ENCODE peak calls at places on chromosomes 11 and 22, in seven cellular contexts. One of them, this sample, is unnamed.

GRCh38 chr11:69876013-69876412 is 56.8 kb upstream of the FGF3 start:
- DNase-seq in cardiac muscle cell: no peak
- DNase-seq in psoas muscle: no peak
- DNase-seq in thoracic aorta: no peak
- DNase-seq in AG10803: no peak
- DNase-seq in cardiac fibroblast: no peak
- DNase-seq in adrenal gland: peak
- DNase-seq in this sample: no peak

GRCh38 chr11:46729110-46730027 is 10.4 kb downstream of the F2 start:
- DNase-seq in cardiac muscle cell: no peak
- DNase-seq in psoas muscle: no peak
- DNase-seq in thoracic aorta: no peak
- DNase-seq in AG10803: no peak
- DNase-seq in cardiac fibroblast: peak
- DNase-seq in adrenal gland: no peak
- DNase-seq in this sample: no peak

GRCh38 chr11:1931326-1931725 is 11.8 kb downstream of the TNNT3 start:
- DNase-seq in cardiac muscle cell: no peak
- DNase-seq in psoas muscle: peak
- DNase-seq in thoracic aorta: no peak
- DNase-seq in AG10803: no peak
- DNase-seq in cardiac fibroblast: peak
- DNase-seq in adrenal gland: peak
- DNase-seq in this sample: no peak

GRCh38 chr11:73156114-73156513 is 14.0 kb upstream of the FCHSD2 start:
- DNase-seq in cardiac muscle cell: no peak
- DNase-seq in psoas muscle: no peak
- DNase-seq in thoracic aorta: no peak
- DNase-seq in AG10803: no peak
- DNase-seq in cardiac fibroblast: no peak
- DNase-seq in adrenal gland: no peak
- DNase-seq in this sample: no peak

GRCh38 chr22:48316876-48317250 is 1510.8 kb downstream of the BRD1 start:
- DNase-seq in cardiac muscle cell: no peak
- DNase-seq in psoas muscle: no peak
- DNase-seq in thoracic aorta: no peak
- DNase-seq in AG10803: no peak
- DNase-seq in cardiac fibroblast: no peak
- DNase-seq in adrenal gland: no peak
- DNase-seq in this sample: no peak

GRCh38 chr11:68014157-68014965 is 4.2 kb downstream of the ALDH3B1 start:
- DNase-seq in cardiac muscle cell: no peak
- DNase-seq in psoas muscle: peak
- DNase-seq in thoracic aorta: no peak
- DNase-seq in AG10803: peak
- DNase-seq in cardiac fibroblast: peak
- DNase-seq in adrenal gland: peak
- DNase-seq in this sample: no peak

GRCh38 chr11:8282621-8283509 is 19.2 kb upstream of the LMO1 start:
- DNase-seq in cardiac muscle cell: peak
- DNase-seq in psoas muscle: peak
- DNase-seq in thoracic aorta: no peak
- DNase-seq in AG10803: no peak
- DNase-seq in cardiac fibroblast: no peak
- DNase-seq in adrenal gland: peak
- DNase-seq in this sample: no peak

GRCh38 chr11:110857885-110858555 is 145.8 kb upstream of the ARHGAP20 start:
- DNase-seq in cardiac muscle cell: no peak
- DNase-seq in psoas muscle: no peak
- DNase-seq in thoracic aorta: no peak
- DNase-seq in AG10803: peak
- DNase-seq in cardiac fibroblast: peak
- DNase-seq in adrenal gland: no peak
- DNase-seq in this sample: no peak

GRCh38 chr22:37607010-37607911 is 1.4 kb upstream of the GGA1 start:
- DNase-seq in cardiac muscle cell: peak
- DNase-seq in psoas muscle: peak
- DNase-seq in thoracic aorta: no peak
- DNase-seq in AG10803: peak
- DNase-seq in cardiac fibroblast: peak
- DNase-seq in adrenal gland: peak
- DNase-seq in this sample: peak

GRCh38 chr11:3219281-3219892 is 774 bp upstream of the MRGPRG start:
- DNase-seq in cardiac muscle cell: no peak
- DNase-seq in psoas muscle: no peak
- DNase-seq in thoracic aorta: no peak
- DNase-seq in AG10803: no peak
- DNase-seq in cardiac fibroblast: no peak
- DNase-seq in adrenal gland: peak
- DNase-seq in this sample: peak

GRCh38 chr22:26417406-26417805 is 11.7 kb upstream of the ASPHD2 start:
- DNase-seq in cardiac muscle cell: no peak
- DNase-seq in psoas muscle: no peak
- DNase-seq in thoracic aorta: no peak
- DNase-seq in AG10803: no peak
- DNase-seq in cardiac fibroblast: no peak
- DNase-seq in adrenal gland: no peak
- DNase-seq in this sample: no peak

GRCh38 chr22:31814942-31815341 is 61.1 kb downstream of the DEPDC5 start:
- DNase-seq in cardiac muscle cell: no peak
- DNase-seq in psoas muscle: no peak
- DNase-seq in thoracic aorta: no peak
- DNase-seq in AG10803: no peak
- DNase-seq in cardiac fibroblast: no peak
- DNase-seq in adrenal gland: no peak
- DNase-seq in this sample: peak

GRCh38 chr11:77046060-77046501 is 11.9 kb downstream of the B3GNT6 start:
- DNase-seq in cardiac muscle cell: peak
- DNase-seq in psoas muscle: no peak
- DNase-seq in thoracic aorta: no peak
- DNase-seq in AG10803: no peak
- DNase-seq in cardiac fibroblast: peak
- DNase-seq in adrenal gland: peak
- DNase-seq in this sample: peak

GRCh38 chr11:17434108-17434507 is 42.5 kb downstream of the ABCC8 start:
- DNase-seq in cardiac muscle cell: no peak
- DNase-seq in psoas muscle: no peak
- DNase-seq in thoracic aorta: no peak
- DNase-seq in AG10803: no peak
- DNase-seq in cardiac fibroblast: no peak
- DNase-seq in adrenal gland: no peak
- DNase-seq in this sample: no peak

GRCh38 chr11:31870609-31871309 is 59.6 kb upstream of the PAX6 start:
- DNase-seq in cardiac muscle cell: peak
- DNase-seq in psoas muscle: peak
- DNase-seq in thoracic aorta: no peak
- DNase-seq in AG10803: peak
- DNase-seq in cardiac fibroblast: peak
- DNase-seq in adrenal gland: peak
- DNase-seq in this sample: no peak

GRCh38 chr11:130587658-130588057 is 139.2 kb downstream of the ADAMTS15 start:
- DNase-seq in cardiac muscle cell: no peak
- DNase-seq in psoas muscle: no peak
- DNase-seq in thoracic aorta: no peak
- DNase-seq in AG10803: no peak
- DNase-seq in cardiac fibroblast: no peak
- DNase-seq in adrenal gland: no peak
- DNase-seq in this sample: no peak

GRCh38 chr22:39514373-39514973 is 5.9 kb upstream of the ATF4 start:
- DNase-seq in cardiac muscle cell: peak
- DNase-seq in psoas muscle: peak
- DNase-seq in thoracic aorta: no peak
- DNase-seq in AG10803: peak
- DNase-seq in cardiac fibroblast: peak
- DNase-seq in adrenal gland: peak
- DNase-seq in this sample: peak

GRCh38 chr22:36465232-36466021 is 16.0 kb downstream of the TXN2 start:
- DNase-seq in cardiac muscle cell: no peak
- DNase-seq in psoas muscle: peak
- DNase-seq in thoracic aorta: no peak
- DNase-seq in AG10803: peak
- DNase-seq in cardiac fibroblast: peak
- DNase-seq in adrenal gland: peak
- DNase-seq in this sample: no peak

GRCh38 chr22:46737105-46737975 is 712 bp downstream of the CERK start:
- DNase-seq in cardiac muscle cell: peak
- DNase-seq in psoas muscle: peak
- DNase-seq in thoracic aorta: no peak
- DNase-seq in AG10803: no peak
- DNase-seq in cardiac fibroblast: peak
- DNase-seq in adrenal gland: no peak
- DNase-seq in this sample: no peak

GRCh38 chr11:10605941-10606381 is 37.5 kb upstream of the LYVE1 start:
- DNase-seq in cardiac muscle cell: peak
- DNase-seq in psoas muscle: peak
- DNase-seq in thoracic aorta: no peak
- DNase-seq in AG10803: peak
- DNase-seq in cardiac fibroblast: peak
- DNase-seq in adrenal gland: peak
- DNase-seq in this sample: no peak

GRCh38 chr11:131977854-131978253 is 607.4 kb downstream of the NTM start:
- DNase-seq in cardiac muscle cell: no peak
- DNase-seq in psoas muscle: no peak
- DNase-seq in thoracic aorta: no peak
- DNase-seq in AG10803: peak
- DNase-seq in cardiac fibroblast: peak
- DNase-seq in adrenal gland: no peak
- DNase-seq in this sample: no peak

GRCh38 chr11:67492801-67493547 is 10.1 kb downstream of the AIP start:
- DNase-seq in cardiac muscle cell: no peak
- DNase-seq in psoas muscle: no peak
- DNase-seq in thoracic aorta: no peak
- DNase-seq in AG10803: no peak
- DNase-seq in cardiac fibroblast: no peak
- DNase-seq in adrenal gland: no peak
- DNase-seq in this sample: no peak

GRCh38 chr11:8297781-8298440 is 34.2 kb upstream of the LMO1 start:
- DNase-seq in cardiac muscle cell: no peak
- DNase-seq in psoas muscle: no peak
- DNase-seq in thoracic aorta: no peak
- DNase-seq in AG10803: no peak
- DNase-seq in cardiac fibroblast: no peak
- DNase-seq in adrenal gland: peak
- DNase-seq in this sample: no peak

GRCh38 chr22:19275919-19276600 is 15.5 kb downstream of the CLTCL1 start:
- DNase-seq in cardiac muscle cell: peak
- DNase-seq in psoas muscle: no peak
- DNase-seq in thoracic aorta: no peak
- DNase-seq in AG10803: no peak
- DNase-seq in cardiac fibroblast: peak
- DNase-seq in adrenal gland: peak
- DNase-seq in this sample: no peak

GRCh38 chr11:33687733-33688479 is 12.7 kb downstream of the C11orf91 start:
- DNase-seq in cardiac muscle cell: peak
- DNase-seq in psoas muscle: no peak
- DNase-seq in thoracic aorta: no peak
- DNase-seq in AG10803: peak
- DNase-seq in cardiac fibroblast: peak
- DNase-seq in adrenal gland: peak
- DNase-seq in this sample: no peak

GRCh38 chr11:119483341-119483880 is 60.4 kb upstream of the THY1 start:
- DNase-seq in cardiac muscle cell: no peak
- DNase-seq in psoas muscle: no peak
- DNase-seq in thoracic aorta: no peak
- DNase-seq in AG10803: no peak
- DNase-seq in cardiac fibroblast: no peak
- DNase-seq in adrenal gland: no peak
- DNase-seq in this sample: no peak

GRCh38 chr11:119483881-119484371 is 61.0 kb upstream of the THY1 start:
- DNase-seq in cardiac muscle cell: no peak
- DNase-seq in psoas muscle: no peak
- DNase-seq in thoracic aorta: no peak
- DNase-seq in AG10803: no peak
- DNase-seq in cardiac fibroblast: no peak
- DNase-seq in adrenal gland: peak
- DNase-seq in this sample: no peak

GRCh38 chr11:119486016-119486415 is 63.0 kb upstream of the THY1 start:
- DNase-seq in cardiac muscle cell: no peak
- DNase-seq in psoas muscle: no peak
- DNase-seq in thoracic aorta: no peak
- DNase-seq in AG10803: no peak
- DNase-seq in cardiac fibroblast: no peak
- DNase-seq in adrenal gland: no peak
- DNase-seq in this sample: no peak

GRCh38 chr11:119486691-119487259 is 63.8 kb upstream of the THY1 start:
- DNase-seq in cardiac muscle cell: no peak
- DNase-seq in psoas muscle: no peak
- DNase-seq in thoracic aorta: no peak
- DNase-seq in AG10803: no peak
- DNase-seq in cardiac fibroblast: no peak
- DNase-seq in adrenal gland: peak
- DNase-seq in this sample: no peak

GRCh38 chr11:119484741-119485605 is 62.0 kb upstream of the THY1 start:
- DNase-seq in cardiac muscle cell: no peak
- DNase-seq in psoas muscle: no peak
- DNase-seq in thoracic aorta: no peak
- DNase-seq in AG10803: no peak
- DNase-seq in cardiac fibroblast: no peak
- DNase-seq in adrenal gland: peak
- DNase-seq in this sample: no peak
- TF ChIP-seq CTCF in cardiac muscle cell: peak
- TF ChIP-seq CTCF in psoas muscle: no peak
- TF ChIP-seq CTCF in thoracic aorta: no peak
- TF ChIP-seq CTCF in AG10803: no peak
- TF ChIP-seq CTCF in cardiac fibroblast: peak
- TF ChIP-seq CTCF in adrenal gland: no peak
- TF ChIP-seq CTCF in this sample: no peak

GRCh38 chr11:27603376-27603775 is 96.8 kb upstream of the LIN7C start:
- DNase-seq in cardiac muscle cell: no peak
- DNase-seq in psoas muscle: no peak
- DNase-seq in thoracic aorta: no peak
- DNase-seq in AG10803: no peak
- DNase-seq in cardiac fibroblast: no peak
- DNase-seq in adrenal gland: no peak
- DNase-seq in this sample: no peak
- TF ChIP-seq CTCF in cardiac muscle cell: no peak
- TF ChIP-seq CTCF in psoas muscle: no peak
- TF ChIP-seq CTCF in thoracic aorta: no peak
- TF ChIP-seq CTCF in AG10803: no peak
- TF ChIP-seq CTCF in cardiac fibroblast: no peak
- TF ChIP-seq CTCF in adrenal gland: no peak
- TF ChIP-seq CTCF in this sample: no peak

GRCh38 chr11:101759771-101760450 is 154.9 kb upstream of the CEP126 start:
- DNase-seq in cardiac muscle cell: peak
- DNase-seq in psoas muscle: no peak
- DNase-seq in thoracic aorta: no peak
- DNase-seq in AG10803: no peak
- DNase-seq in cardiac fibroblast: peak
- DNase-seq in adrenal gland: no peak
- DNase-seq in this sample: no peak
- TF ChIP-seq CTCF in cardiac muscle cell: peak
- TF ChIP-seq CTCF in psoas muscle: no peak
- TF ChIP-seq CTCF in thoracic aorta: no peak
- TF ChIP-seq CTCF in AG10803: peak
- TF ChIP-seq CTCF in cardiac fibroblast: no peak
- TF ChIP-seq CTCF in adrenal gland: peak
- TF ChIP-seq CTCF in this sample: no peak

DNA sequence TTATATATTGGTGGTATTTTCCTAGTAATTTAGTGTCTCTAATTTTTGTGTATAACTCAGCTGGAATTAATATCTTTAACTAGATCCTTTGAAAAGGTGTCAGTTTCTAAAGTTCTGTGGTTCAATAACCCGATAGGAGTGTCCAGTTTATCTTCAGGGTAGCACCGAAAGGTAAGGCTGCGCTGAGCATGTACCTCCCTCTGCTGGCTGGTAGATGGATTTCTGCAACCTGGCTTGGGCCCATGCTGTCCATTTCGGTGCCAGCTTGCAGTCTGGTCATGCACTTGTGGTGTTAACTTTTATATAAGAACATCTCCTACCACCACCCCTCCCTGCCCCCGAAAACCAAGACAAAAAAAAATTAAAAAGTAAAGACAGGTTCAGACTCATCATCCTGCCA is 24.7 kb downstream of the EXT2 start:
- DNase-seq in cardiac muscle cell: no peak
- DNase-seq in psoas muscle: no peak
- DNase-seq in thoracic aorta: no peak
- DNase-seq in AG10803: no peak
- DNase-seq in cardiac fibroblast: peak
- DNase-seq in adrenal gland: no peak
- DNase-seq in this sample: no peak
- TF ChIP-seq CTCF in cardiac muscle cell: peak
- TF ChIP-seq CTCF in psoas muscle: peak
- TF ChIP-seq CTCF in thoracic aorta: peak
- TF ChIP-seq CTCF in AG10803: peak
- TF ChIP-seq CTCF in cardiac fibroblast: peak
- TF ChIP-seq CTCF in adrenal gland: peak
- TF ChIP-seq CTCF in this sample: peak

This sample was measured in dorsolateral prefrontal cortex.